ENCODE peak calls at places on chromosomes 13 and 19, in eight cellular contexts. One of them, this sample, is unnamed.

GRCh38 chr19:399370-399769 is 9.6 kb downstream of the C2CD4C start:
- DNase-seq in bronchial epithelial cell: no peak
- DNase-seq in fibroblast of mammary gland: no peak
- DNase-seq in upper lobe of left lung: no peak
- DNase-seq in prostate gland: no peak
- DNase-seq in fibroblast of lung: no peak
- DNase-seq in CD14-positive monocyte: peak
- DNase-seq in CD4-positive, alpha-beta T cell: no peak
- DNase-seq in this sample: no peak

GRCh38 chr19:14669940-14670339 is 4.7 kb downstream of the ADGRE3 start:
- DNase-seq in bronchial epithelial cell: no peak
- DNase-seq in fibroblast of mammary gland: no peak
- DNase-seq in upper lobe of left lung: no peak
- DNase-seq in prostate gland: no peak
- DNase-seq in fibroblast of lung: no peak
- DNase-seq in CD14-positive monocyte: no peak
- DNase-seq in CD4-positive, alpha-beta T cell: no peak
- DNase-seq in this sample: no peak

GRCh38 chr19:18776288-18776594 is 14.9 kb downstream of the COMP start:
- DNase-seq in bronchial epithelial cell: peak
- DNase-seq in fibroblast of mammary gland: peak
- DNase-seq in upper lobe of left lung: no peak
- DNase-seq in prostate gland: no peak
- DNase-seq in fibroblast of lung: peak
- DNase-seq in CD14-positive monocyte: no peak
- DNase-seq in CD4-positive, alpha-beta T cell: no peak
- DNase-seq in this sample: no peak

GRCh38 chr19:35813043-35813890 is 622 bp upstream of the PRODH2 start:
- DNase-seq in bronchial epithelial cell: no peak
- DNase-seq in fibroblast of mammary gland: no peak
- DNase-seq in upper lobe of left lung: no peak
- DNase-seq in prostate gland: no peak
- DNase-seq in fibroblast of lung: no peak
- DNase-seq in CD14-positive monocyte: no peak
- DNase-seq in CD4-positive, alpha-beta T cell: no peak
- DNase-seq in this sample: no peak

GRCh38 chr13:108345016-108345415 is 75.5 kb downstream of the TNFSF13B start:
- DNase-seq in bronchial epithelial cell: no peak
- DNase-seq in fibroblast of mammary gland: no peak
- DNase-seq in upper lobe of left lung: no peak
- DNase-seq in prostate gland: no peak
- DNase-seq in fibroblast of lung: no peak
- DNase-seq in CD14-positive monocyte: no peak
- DNase-seq in CD4-positive, alpha-beta T cell: no peak
- DNase-seq in this sample: no peak

GRCh38 chr19:48623556-48624066 is 4.3 kb downstream of the SPHK2 start:
- DNase-seq in bronchial epithelial cell: no peak
- DNase-seq in fibroblast of mammary gland: no peak
- DNase-seq in upper lobe of left lung: no peak
- DNase-seq in prostate gland: no peak
- DNase-seq in fibroblast of lung: no peak
- DNase-seq in CD14-positive monocyte: no peak
- DNase-seq in CD4-positive, alpha-beta T cell: no peak
- DNase-seq in this sample: no peak

GRCh38 chr19:46621191-46622117 is 3.4 kb downstream of the PTGIR start:
- DNase-seq in bronchial epithelial cell: no peak
- DNase-seq in fibroblast of mammary gland: no peak
- DNase-seq in upper lobe of left lung: no peak
- DNase-seq in prostate gland: no peak
- DNase-seq in fibroblast of lung: no peak
- DNase-seq in CD14-positive monocyte: peak
- DNase-seq in CD4-positive, alpha-beta T cell: no peak
- DNase-seq in this sample: no peak

GRCh38 chr13:98495627-98496238 is 81.2 kb downstream of the STK24 start:
- DNase-seq in bronchial epithelial cell: no peak
- DNase-seq in fibroblast of mammary gland: peak
- DNase-seq in upper lobe of left lung: no peak
- DNase-seq in prostate gland: no peak
- DNase-seq in fibroblast of lung: peak
- DNase-seq in CD14-positive monocyte: no peak
- DNase-seq in CD4-positive, alpha-beta T cell: no peak
- DNase-seq in this sample: no peak

GRCh38 chr13:101341464-101341863 is 74.8 kb downstream of the NALCN start:
- DNase-seq in bronchial epithelial cell: no peak
- DNase-seq in fibroblast of mammary gland: peak
- DNase-seq in upper lobe of left lung: no peak
- DNase-seq in prostate gland: no peak
- DNase-seq in fibroblast of lung: no peak
- DNase-seq in CD14-positive monocyte: no peak
- DNase-seq in CD4-positive, alpha-beta T cell: no peak
- DNase-seq in this sample: no peak

GRCh38 chr13:98795220-98795619 is 42.7 kb upstream of the SLC15A1 start:
- DNase-seq in bronchial epithelial cell: no peak
- DNase-seq in fibroblast of mammary gland: no peak
- DNase-seq in upper lobe of left lung: no peak
- DNase-seq in prostate gland: no peak
- DNase-seq in fibroblast of lung: no peak
- DNase-seq in CD14-positive monocyte: no peak
- DNase-seq in CD4-positive, alpha-beta T cell: no peak
- DNase-seq in this sample: no peak

GRCh38 chr13:97403893-97404683 is 29.9 kb upstream of the RAP2A start:
- DNase-seq in bronchial epithelial cell: no peak
- DNase-seq in fibroblast of mammary gland: peak
- DNase-seq in upper lobe of left lung: no peak
- DNase-seq in prostate gland: no peak
- DNase-seq in fibroblast of lung: no peak
- DNase-seq in CD14-positive monocyte: no peak
- DNase-seq in CD4-positive, alpha-beta T cell: no peak
- DNase-seq in this sample: no peak

GRCh38 chr13:98014766-98015165 is 61.3 kb downstream of the IPO5 start:
- DNase-seq in bronchial epithelial cell: peak
- DNase-seq in fibroblast of mammary gland: peak
- DNase-seq in upper lobe of left lung: no peak
- DNase-seq in prostate gland: no peak
- DNase-seq in fibroblast of lung: peak
- DNase-seq in CD14-positive monocyte: no peak
- DNase-seq in CD4-positive, alpha-beta T cell: no peak
- DNase-seq in this sample: no peak

GRCh38 chr13:38954291-38954690 is 36.3 kb downstream of the STOML3 start:
- DNase-seq in bronchial epithelial cell: peak
- DNase-seq in fibroblast of mammary gland: peak
- DNase-seq in upper lobe of left lung: no peak
- DNase-seq in prostate gland: no peak
- DNase-seq in fibroblast of lung: no peak
- DNase-seq in CD14-positive monocyte: no peak
- DNase-seq in CD4-positive, alpha-beta T cell: no peak
- DNase-seq in this sample: no peak

GRCh38 chr19:52722062-52723005 is 12.5 kb downstream of the ZNF611 start:
- DNase-seq in bronchial epithelial cell: peak
- DNase-seq in fibroblast of mammary gland: peak
- DNase-seq in upper lobe of left lung: no peak
- DNase-seq in prostate gland: no peak
- DNase-seq in fibroblast of lung: peak
- DNase-seq in CD14-positive monocyte: no peak
- DNase-seq in CD4-positive, alpha-beta T cell: no peak
- DNase-seq in this sample: no peak

GRCh38 chr19:11337080-11337479 is 2.4 kb downstream of the RAB3D start:
- DNase-seq in bronchial epithelial cell: no peak
- DNase-seq in fibroblast of mammary gland: no peak
- DNase-seq in upper lobe of left lung: no peak
- DNase-seq in prostate gland: no peak
- DNase-seq in fibroblast of lung: no peak
- DNase-seq in CD14-positive monocyte: no peak
- DNase-seq in CD4-positive, alpha-beta T cell: no peak
- DNase-seq in this sample: no peak

GRCh38 chr13:22812793-22813192 is 368.0 kb upstream of the SGCG start:
- DNase-seq in bronchial epithelial cell: no peak
- DNase-seq in fibroblast of mammary gland: no peak
- DNase-seq in upper lobe of left lung: no peak
- DNase-seq in prostate gland: peak
- DNase-seq in fibroblast of lung: no peak
- DNase-seq in CD14-positive monocyte: no peak
- DNase-seq in CD4-positive, alpha-beta T cell: no peak
- DNase-seq in this sample: no peak

GRCh38 chr19:48940902-48941301 is 7.4 kb downstream of the DHDH start:
- DNase-seq in bronchial epithelial cell: no peak
- DNase-seq in fibroblast of mammary gland: no peak
- DNase-seq in upper lobe of left lung: no peak
- DNase-seq in prostate gland: no peak
- DNase-seq in fibroblast of lung: no peak
- DNase-seq in CD14-positive monocyte: no peak
- DNase-seq in CD4-positive, alpha-beta T cell: no peak
- DNase-seq in this sample: no peak

GRCh38 chr13:35699181-35699580 is 222.7 kb upstream of the MAB21L1 start:
- DNase-seq in bronchial epithelial cell: no peak
- DNase-seq in fibroblast of mammary gland: peak
- DNase-seq in upper lobe of left lung: no peak
- DNase-seq in prostate gland: no peak
- DNase-seq in fibroblast of lung: peak
- DNase-seq in CD14-positive monocyte: no peak
- DNase-seq in CD4-positive, alpha-beta T cell: no peak
- DNase-seq in this sample: no peak

GRCh38 chr19:33686687-33687541 is 65.2 kb downstream of the CHST8 start:
- DNase-seq in bronchial epithelial cell: no peak
- DNase-seq in fibroblast of mammary gland: no peak
- DNase-seq in upper lobe of left lung: peak
- DNase-seq in prostate gland: no peak
- DNase-seq in fibroblast of lung: no peak
- DNase-seq in CD14-positive monocyte: peak
- DNase-seq in CD4-positive, alpha-beta T cell: no peak
- DNase-seq in this sample: no peak

GRCh38 chr19:7850429-7850819 is 20.4 kb downstream of the EVI5L start:
- DNase-seq in bronchial epithelial cell: no peak
- DNase-seq in fibroblast of mammary gland: no peak
- DNase-seq in upper lobe of left lung: peak
- DNase-seq in prostate gland: no peak
- DNase-seq in fibroblast of lung: no peak
- DNase-seq in CD14-positive monocyte: no peak
- DNase-seq in CD4-positive, alpha-beta T cell: no peak
- DNase-seq in this sample: no peak

GRCh38 chr13:99124695-99125334 is 75.8 kb upstream of the UBAC2 start:
- DNase-seq in bronchial epithelial cell: peak
- DNase-seq in fibroblast of mammary gland: peak
- DNase-seq in upper lobe of left lung: no peak
- DNase-seq in prostate gland: no peak
- DNase-seq in fibroblast of lung: peak
- DNase-seq in CD14-positive monocyte: no peak
- DNase-seq in CD4-positive, alpha-beta T cell: no peak
- DNase-seq in this sample: no peak

GRCh38 chr19:1856698-1857603 is 6.4 kb downstream of the KLF16 start:
- DNase-seq in bronchial epithelial cell: peak
- DNase-seq in fibroblast of mammary gland: peak
- DNase-seq in upper lobe of left lung: peak
- DNase-seq in prostate gland: peak
- DNase-seq in fibroblast of lung: peak
- DNase-seq in CD14-positive monocyte: peak
- DNase-seq in CD4-positive, alpha-beta T cell: peak
- DNase-seq in this sample: no peak

GRCh38 chr13:99572131-99572530 is 70.9 kb downstream of the TM9SF2 start:
- DNase-seq in bronchial epithelial cell: no peak
- DNase-seq in fibroblast of mammary gland: peak
- DNase-seq in upper lobe of left lung: no peak
- DNase-seq in prostate gland: no peak
- DNase-seq in fibroblast of lung: no peak
- DNase-seq in CD14-positive monocyte: no peak
- DNase-seq in CD4-positive, alpha-beta T cell: no peak
- DNase-seq in this sample: no peak

GRCh38 chr13:41188584-41188983 is 5.8 kb downstream of the KBTBD7 start:
- DNase-seq in bronchial epithelial cell: peak
- DNase-seq in fibroblast of mammary gland: peak
- DNase-seq in upper lobe of left lung: no peak
- DNase-seq in prostate gland: no peak
- DNase-seq in fibroblast of lung: peak
- DNase-seq in CD14-positive monocyte: no peak
- DNase-seq in CD4-positive, alpha-beta T cell: no peak
- DNase-seq in this sample: no peak

GRCh38 chr13:41193919-41194824 is at the start of gene KBTBD7:
- DNase-seq in bronchial epithelial cell: peak
- DNase-seq in fibroblast of mammary gland: peak
- DNase-seq in upper lobe of left lung: peak
- DNase-seq in prostate gland: peak
- DNase-seq in fibroblast of lung: peak
- DNase-seq in CD14-positive monocyte: peak
- DNase-seq in CD4-positive, alpha-beta T cell: peak
- DNase-seq in this sample: peak

GRCh38 chr13:41196011-41196410 is 1.6 kb upstream of the KBTBD7 start:
- DNase-seq in bronchial epithelial cell: no peak
- DNase-seq in fibroblast of mammary gland: no peak
- DNase-seq in upper lobe of left lung: no peak
- DNase-seq in prostate gland: no peak
- DNase-seq in fibroblast of lung: no peak
- DNase-seq in CD14-positive monocyte: no peak
- DNase-seq in CD4-positive, alpha-beta T cell: no peak
- DNase-seq in this sample: no peak

GRCh38 chr13:41196620-41197019 is 2.3 kb upstream of the KBTBD7 start:
- DNase-seq in bronchial epithelial cell: peak
- DNase-seq in fibroblast of mammary gland: peak
- DNase-seq in upper lobe of left lung: no peak
- DNase-seq in prostate gland: no peak
- DNase-seq in fibroblast of lung: no peak
- DNase-seq in CD14-positive monocyte: no peak
- DNase-seq in CD4-positive, alpha-beta T cell: no peak
- DNase-seq in this sample: no peak

GRCh38 chr13:41193469-41193868 is 900 bp downstream of the KBTBD7 start:
- DNase-seq in bronchial epithelial cell: no peak
- DNase-seq in fibroblast of mammary gland: no peak
- DNase-seq in upper lobe of left lung: no peak
- DNase-seq in prostate gland: no peak
- DNase-seq in fibroblast of lung: no peak
- DNase-seq in CD14-positive monocyte: no peak
- DNase-seq in CD4-positive, alpha-beta T cell: no peak
- DNase-seq in this sample: no peak
- TF ChIP-seq CTCF in bronchial epithelial cell: no peak
- TF ChIP-seq CTCF in fibroblast of mammary gland: no peak
- TF ChIP-seq CTCF in upper lobe of left lung: no peak
- TF ChIP-seq CTCF in prostate gland: no peak
- TF ChIP-seq CTCF in fibroblast of lung: no peak
- TF ChIP-seq CTCF in CD14-positive monocyte: no peak
- TF ChIP-seq CTCF in CD4-positive, alpha-beta T cell: no peak
- TF ChIP-seq CTCF in this sample: no peak

GRCh38 chr13:40576369-40576768 is 90.1 kb downstream of the FOXO1 start:
- DNase-seq in bronchial epithelial cell: no peak
- DNase-seq in fibroblast of mammary gland: no peak
- DNase-seq in upper lobe of left lung: no peak
- DNase-seq in prostate gland: no peak
- DNase-seq in fibroblast of lung: no peak
- DNase-seq in CD14-positive monocyte: no peak
- DNase-seq in CD4-positive, alpha-beta T cell: no peak
- DNase-seq in this sample: no peak
- TF ChIP-seq CTCF in bronchial epithelial cell: no peak
- TF ChIP-seq CTCF in fibroblast of mammary gland: no peak
- TF ChIP-seq CTCF in upper lobe of left lung: no peak
- TF ChIP-seq CTCF in prostate gland: no peak
- TF ChIP-seq CTCF in fibroblast of lung: no peak
- TF ChIP-seq CTCF in CD14-positive monocyte: no peak
- TF ChIP-seq CTCF in CD4-positive, alpha-beta T cell: no peak
- TF ChIP-seq CTCF in this sample: no peak

GRCh38 chr19:17125728-17126677 is 50.4 kb downstream of the MYO9B start:
- DNase-seq in bronchial epithelial cell: no peak
- DNase-seq in fibroblast of mammary gland: peak
- DNase-seq in upper lobe of left lung: peak
- DNase-seq in prostate gland: no peak
- DNase-seq in fibroblast of lung: peak
- DNase-seq in CD14-positive monocyte: peak
- DNase-seq in CD4-positive, alpha-beta T cell: peak
- DNase-seq in this sample: no peak
- TF ChIP-seq CTCF in bronchial epithelial cell: no peak
- TF ChIP-seq CTCF in fibroblast of mammary gland: no peak
- TF ChIP-seq CTCF in upper lobe of left lung: no peak
- TF ChIP-seq CTCF in prostate gland: no peak
- TF ChIP-seq CTCF in fibroblast of lung: no peak
- TF ChIP-seq CTCF in CD14-positive monocyte: no peak
- TF ChIP-seq CTCF in CD4-positive, alpha-beta T cell: no peak
- TF ChIP-seq CTCF in this sample: no peak

GRCh38 chr19:41706741-41707501 is 1.5 kb upstream of the CEACAM5 start:
- DNase-seq in bronchial epithelial cell: peak
- DNase-seq in fibroblast of mammary gland: peak
- DNase-seq in upper lobe of left lung: peak
- DNase-seq in prostate gland: peak
- DNase-seq in fibroblast of lung: peak
- DNase-seq in CD14-positive monocyte: peak
- DNase-seq in CD4-positive, alpha-beta T cell: peak
- DNase-seq in this sample: peak
- TF ChIP-seq CTCF in bronchial epithelial cell: peak
- TF ChIP-seq CTCF in fibroblast of mammary gland: peak
- TF ChIP-seq CTCF in upper lobe of left lung: peak
- TF ChIP-seq CTCF in prostate gland: peak
- TF ChIP-seq CTCF in fibroblast of lung: peak
- TF ChIP-seq CTCF in CD14-positive monocyte: peak
- TF ChIP-seq CTCF in CD4-positive, alpha-beta T cell: peak
- TF ChIP-seq CTCF in this sample: peak

This sample was measured in mesothelial cell of epicardium.